ENCODE peak calls at places on chromosomes 1 and 21, in eight cellular contexts. B, X, Z, H, F, S, W and K are unnamed samples.

GRCh38 chr21:35648512-35648911 is 411.8 kb downstream of the SETD4 start:
- DNase-seq in Z (no peak), H (peak), S (no peak), B (no peak), X (peak), W (no peak), F (no peak), K (no peak)

GRCh38 chr1:6496890-6497214 is 5.4 kb upstream of the PLEKHG5 start:
- DNase-seq in B (no peak), X (no peak), S (no peak), Z (no peak), W (no peak), H (no peak), F (no peak), K (no peak)

GRCh38 chr1:243549108-243549507 is 293.3 kb downstream of the SDCCAG8 start:
- DNase-seq in Z (no peak), F (no peak), S (peak), X (no peak), B (peak), H (peak), W (peak), K (no peak)

GRCh38 chr21:26495283-26495849 is 77.7 kb downstream of the CYYR1 start:
- DNase-seq in S (no peak), Z (no peak), W (no peak), X (no peak), H (no peak), F (no peak), B (no peak), K (no peak)

GRCh38 chr1:80566123-80566522 is 1234.6 kb upstream of the ADGRL2 start:
- DNase-seq in B (no peak), X (no peak), S (no peak), Z (no peak), F (no peak), W (no peak), H (no peak), K (no peak)

GRCh38 chr1:24558902-24559791 is 3.3 kb downstream of the NCMAP start:
- DNase-seq in F (no peak), X (no peak), B (peak), W (peak), Z (peak), H (peak), S (peak), K (no peak)

GRCh38 chr21:43755820-43756594 is 20.1 kb downstream of the CSTB start:
- DNase-seq in Z (no peak), B (no peak), F (no peak), S (no peak), H (no peak), X (no peak), W (no peak), K (no peak)

GRCh38 chr1:117059334-117059677 is 820 bp upstream of the TTF2 start:
- DNase-seq in B (no peak), F (peak), H (peak), X (peak), S (no peak), W (no peak), Z (peak), K (peak)

GRCh38 chr1:222644649-222645005 is 26.7 kb downstream of the MIA3 start:
- DNase-seq in S (peak), F (no peak), B (no peak), H (no peak), Z (no peak), X (no peak), W (peak), K (no peak)

GRCh38 chr1:225977937-225978748 is 21.0 kb downstream of the SDE2 start:
- DNase-seq in W (peak), B (no peak), H (no peak), X (no peak), Z (no peak), S (no peak), F (no peak), K (no peak)

GRCh38 chr1:35851175-35851869 is 31.7 kb upstream of the AGO1 start:
- DNase-seq in B (peak), S (peak), F (no peak), Z (no peak), H (no peak), W (peak), X (peak), K (no peak)

GRCh38 chr21:42199488-42200463 is 19.2 kb upstream of the ABCG1 start:
- DNase-seq in S (peak), F (peak), B (peak), Z (no peak), W (peak), H (peak), X (no peak), K (peak)

GRCh38 chr1:198359024-198359653 is 181.3 kb downstream of the ATP6V1G3 start:
- DNase-seq in F (no peak), X (no peak), W (peak), S (peak), Z (no peak), B (peak), H (no peak), K (no peak)

GRCh38 chr1:58964880-58965279 is 181.0 kb upstream of the JUN start:
- DNase-seq in F (no peak), Z (no peak), W (peak), H (no peak), X (no peak), S (peak), B (peak), K (no peak)

GRCh38 chr1:93620169-93620840 is 61.3 kb downstream of the BCAR3 start:
- DNase-seq in Z (no peak), X (no peak), F (no peak), B (no peak), H (no peak), W (peak), S (no peak), K (no peak)

GRCh38 chr1:245961137-245961540 is 545.9 kb downstream of the SMYD3 start:
- DNase-seq in B (peak), F (no peak), Z (no peak), S (peak), H (no peak), X (no peak), W (peak), K (no peak)

GRCh38 chr1:226763741-226764264 is 24.7 kb upstream of the ITPKB start:
- DNase-seq in Z (peak), F (no peak), X (no peak), H (peak), B (peak), W (peak), S (peak), K (no peak)

GRCh38 chr21:34642211-34643075 is 26.4 kb upstream of the CLIC6 start:
- DNase-seq in W (no peak), F (no peak), B (no peak), S (peak), H (peak), Z (no peak), X (no peak), K (no peak)

GRCh38 chr21:16539041-16539440 is 809.3 kb downstream of the USP25 start:
- DNase-seq in W (peak), B (no peak), X (peak), H (no peak), F (no peak), Z (no peak), S (no peak), K (no peak)

GRCh38 chr1:228544021-228544850 is 57.1 kb downstream of the RNF187 start:
- DNase-seq in F (no peak), X (no peak), S (no peak), H (no peak), B (no peak), Z (no peak), W (no peak), K (no peak)

GRCh38 chr21:25036775-25037174 is 570.5 kb downstream of the MRPL39 start:
- DNase-seq in Z (no peak), X (no peak), H (no peak), S (no peak), B (no peak), W (no peak), F (no peak), K (no peak)

GRCh38 chr1:160726498-160727391 is 12.3 kb upstream of the SLAMF7 start:
- DNase-seq in H (peak), Z (peak), X (peak), F (peak), B (peak), W (peak), S (peak), K (peak)